ENCODE peak calls at places on chromosomes 16 and 17, in five cellular contexts. One of them, this sample, is unnamed.

GRCh38 chr17:44333371-44333770 is 8.7 kb upstream of the SLC25A39 start:
- DNase-seq in cardiac muscle cell: no peak
- DNase-seq in SK-N-MC: no peak
- DNase-seq in psoas muscle: no peak
- DNase-seq in mesenchymal stem cell: no peak
- DNase-seq in this sample: no peak

GRCh38 chr16:73049051-73049910 is 1.4 kb upstream of the ZFHX3 start:
- DNase-seq in cardiac muscle cell: no peak
- DNase-seq in SK-N-MC: no peak
- DNase-seq in psoas muscle: no peak
- DNase-seq in mesenchymal stem cell: no peak
- DNase-seq in this sample: peak; percentile 20

GRCh38 chr17:44602970-44603369 is 45.7 kb downstream of the FZD2 start:
- DNase-seq in cardiac muscle cell: no peak
- DNase-seq in SK-N-MC: no peak
- DNase-seq in psoas muscle: no peak
- DNase-seq in mesenchymal stem cell: no peak
- DNase-seq in this sample: no peak

GRCh38 chr16:9539346-9539745 is 447.9 kb downstream of the HAPSTR1 start:
- DNase-seq in cardiac muscle cell: no peak
- DNase-seq in SK-N-MC: no peak
- DNase-seq in psoas muscle: no peak
- DNase-seq in mesenchymal stem cell: no peak
- DNase-seq in this sample: no peak

GRCh38 chr16:77840623-77841274 is 52.4 kb downstream of the VAT1L start:
- DNase-seq in cardiac muscle cell: no peak
- DNase-seq in SK-N-MC: no peak
- DNase-seq in psoas muscle: no peak
- DNase-seq in mesenchymal stem cell: peak; percentile 68
- DNase-seq in this sample: no peak

GRCh38 chr17:67818110-67819002 is 6.9 kb upstream of the BPTF start:
- DNase-seq in cardiac muscle cell: no peak
- DNase-seq in SK-N-MC: no peak
- DNase-seq in psoas muscle: no peak
- DNase-seq in mesenchymal stem cell: no peak
- DNase-seq in this sample: no peak

GRCh38 chr17:81483085-81483861 is 29.3 kb downstream of the ACTG1 start:
- DNase-seq in cardiac muscle cell: no peak
- DNase-seq in SK-N-MC: no peak
- DNase-seq in psoas muscle: peak; percentile 62
- DNase-seq in mesenchymal stem cell: peak; percentile 56
- DNase-seq in this sample: no peak

GRCh38 chr17:29784661-29785060 is 145.4 kb downstream of the SSH2 start:
- DNase-seq in cardiac muscle cell: no peak
- DNase-seq in SK-N-MC: no peak
- DNase-seq in psoas muscle: no peak
- DNase-seq in mesenchymal stem cell: peak; percentile 20
- DNase-seq in this sample: no peak

GRCh38 chr17:78645421-78646295 is 68.5 kb upstream of the DNAH17 start:
- DNase-seq in cardiac muscle cell: no peak
- DNase-seq in SK-N-MC: no peak
- DNase-seq in psoas muscle: peak; percentile 72
- DNase-seq in mesenchymal stem cell: peak; percentile 51
- DNase-seq in this sample: peak; percentile 78

GRCh38 chr17:55420067-55420775 is 1.4 kb downstream of the MMD start:
- DNase-seq in cardiac muscle cell: no peak
- DNase-seq in SK-N-MC: no peak
- DNase-seq in psoas muscle: no peak
- DNase-seq in mesenchymal stem cell: no peak
- DNase-seq in this sample: no peak

GRCh38 chr17:45893725-45894021 is 681 bp upstream of the MAPT start:
- DNase-seq in cardiac muscle cell: no peak
- DNase-seq in SK-N-MC: no peak
- DNase-seq in psoas muscle: no peak
- DNase-seq in mesenchymal stem cell: no peak
- DNase-seq in this sample: no peak

GRCh38 chr16:10601444-10602401 is 21.3 kb upstream of the EMP2 start:
- DNase-seq in cardiac muscle cell: peak; percentile 85
- DNase-seq in SK-N-MC: no peak
- DNase-seq in psoas muscle: no peak
- DNase-seq in mesenchymal stem cell: no peak
- DNase-seq in this sample: no peak

GRCh38 chr16:30382398-30383015 is at the start of gene SEPTIN1:
- DNase-seq in cardiac muscle cell: no peak
- DNase-seq in SK-N-MC: no peak
- DNase-seq in psoas muscle: no peak
- DNase-seq in mesenchymal stem cell: no peak
- DNase-seq in this sample: no peak

GRCh38 chr17:74192950-74193781 is 10.3 kb upstream of the RPL38 start:
- DNase-seq in cardiac muscle cell: no peak
- DNase-seq in SK-N-MC: no peak
- DNase-seq in psoas muscle: peak; percentile 35
- DNase-seq in mesenchymal stem cell: peak; percentile 95
- DNase-seq in this sample: peak; percentile 83

GRCh38 chr17:46151762-46152161 is 41.5 kb downstream of the KANSL1 start:
- DNase-seq in cardiac muscle cell: no peak
- DNase-seq in SK-N-MC: no peak
- DNase-seq in psoas muscle: no peak
- DNase-seq in mesenchymal stem cell: no peak
- DNase-seq in this sample: no peak

GRCh38 chr17:45924332-45924820 is 30.0 kb downstream of the MAPT start:
- DNase-seq in cardiac muscle cell: no peak
- DNase-seq in SK-N-MC: no peak
- DNase-seq in psoas muscle: no peak
- DNase-seq in mesenchymal stem cell: peak; percentile 26
- DNase-seq in this sample: no peak

GRCh38 chr17:44987194-44987882 is 19.2 kb upstream of the C1QL1 start:
- DNase-seq in cardiac muscle cell: peak; percentile 54
- DNase-seq in SK-N-MC: no peak
- DNase-seq in psoas muscle: no peak
- DNase-seq in mesenchymal stem cell: no peak
- DNase-seq in this sample: no peak

GRCh38 chr17:51258756-51259573 is 884 bp downstream of the MBTD1 start:
- DNase-seq in cardiac muscle cell: peak; percentile 59
- DNase-seq in SK-N-MC: no peak
- DNase-seq in psoas muscle: peak; percentile 21
- DNase-seq in mesenchymal stem cell: peak; percentile 23
- DNase-seq in this sample: no peak

GRCh38 chr17:80361495-80362220 is 53.3 kb upstream of the ENDOV start:
- DNase-seq in cardiac muscle cell: peak; percentile 35
- DNase-seq in SK-N-MC: no peak
- DNase-seq in psoas muscle: no peak
- DNase-seq in mesenchymal stem cell: peak; percentile 11
- DNase-seq in this sample: peak; percentile 12

GRCh38 chr16:77273-77806 is 685 bp upstream of the MPG start:
- DNase-seq in cardiac muscle cell: peak; percentile 38
- DNase-seq in SK-N-MC: no peak
- DNase-seq in psoas muscle: peak; percentile 67
- DNase-seq in mesenchymal stem cell: peak; percentile 88
- DNase-seq in this sample: no peak

GRCh38 chr17:3004150-3004801 is 59.1 kb downstream of the OR1D5 start:
- DNase-seq in cardiac muscle cell: peak; percentile 99
- DNase-seq in SK-N-MC: no peak
- DNase-seq in psoas muscle: peak; percentile 98
- DNase-seq in mesenchymal stem cell: peak; percentile 89
- DNase-seq in this sample: peak; percentile 99

GRCh38 chr17:81064746-81065475 is 30.0 kb downstream of the BAIAP2 start:
- DNase-seq in cardiac muscle cell: no peak
- DNase-seq in SK-N-MC: no peak
- DNase-seq in psoas muscle: no peak
- DNase-seq in mesenchymal stem cell: no peak
- DNase-seq in this sample: no peak

GRCh38 chr17:835263-835662 is 53.1 kb downstream of the MRM3 start:
- DNase-seq in cardiac muscle cell: peak; percentile 35
- DNase-seq in SK-N-MC: no peak
- DNase-seq in psoas muscle: peak; percentile 70
- DNase-seq in mesenchymal stem cell: peak; percentile 95
- DNase-seq in this sample: no peak

GRCh38 chr16:75263963-75264445 is 12.6 kb upstream of the BCAR1 start:
- DNase-seq in cardiac muscle cell: no peak
- DNase-seq in SK-N-MC: no peak
- DNase-seq in psoas muscle: peak; percentile 75
- DNase-seq in mesenchymal stem cell: peak; percentile 58
- DNase-seq in this sample: peak; percentile 58

GRCh38 chr17:83103938-83104311 is 24.5 kb downstream of the METRNL start:
- DNase-seq in cardiac muscle cell: no peak
- DNase-seq in SK-N-MC: no peak
- DNase-seq in psoas muscle: no peak
- DNase-seq in mesenchymal stem cell: no peak
- DNase-seq in this sample: no peak

DNA sequence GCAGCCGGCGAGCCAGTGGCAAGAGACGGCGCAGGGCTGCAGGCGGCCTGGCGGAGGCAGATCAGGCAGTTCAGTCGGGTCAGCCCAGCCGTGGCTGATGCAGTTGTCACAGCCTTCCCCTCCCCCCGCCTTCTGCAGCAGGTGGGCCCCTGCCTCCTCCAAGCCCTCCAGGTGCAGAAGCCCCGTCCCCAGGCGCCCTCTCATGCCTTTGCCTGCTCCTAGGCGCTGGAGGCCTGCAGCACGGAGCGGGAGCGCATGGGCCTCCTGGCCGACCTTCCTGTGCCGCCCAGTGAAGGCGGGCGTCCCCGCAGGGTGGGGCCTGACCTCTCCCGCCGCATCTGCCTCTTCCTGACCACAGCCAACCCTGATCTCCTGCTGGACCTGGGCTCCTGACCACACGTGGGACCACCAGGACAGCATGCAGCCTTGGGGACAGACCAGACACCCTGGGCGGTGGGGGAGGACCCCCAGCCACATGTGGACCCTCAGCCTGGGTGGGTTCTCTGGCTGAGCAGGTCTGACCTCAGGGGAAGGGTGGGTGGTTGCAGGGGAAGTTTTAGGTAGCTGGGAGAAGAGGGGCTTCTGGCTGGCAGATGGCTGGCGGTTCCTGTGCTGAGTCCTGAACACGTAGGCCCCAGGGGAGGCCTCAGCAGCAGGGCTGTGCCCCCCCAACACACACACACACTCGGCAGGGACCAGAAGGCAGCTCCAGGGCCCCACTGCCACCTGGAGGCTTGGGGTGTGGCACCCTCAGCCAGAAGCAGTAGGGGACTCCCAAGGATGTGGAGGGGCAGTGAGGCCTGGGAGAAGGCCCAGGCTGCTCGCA is 3.1 kb upstream of the MRPS34 start:
- DNase-seq in cardiac muscle cell: no peak
- DNase-seq in SK-N-MC: no peak
- DNase-seq in psoas muscle: peak; percentile 19
- DNase-seq in mesenchymal stem cell: no peak
- DNase-seq in this sample: no peak
- H3K36me3 ChIP-seq in cardiac muscle cell: no peaks in the 10 kb centered on the region
- H3K36me3 ChIP-seq in SK-N-MC: no peaks in the 10 kb centered on the region
- H3K36me3 ChIP-seq in psoas muscle: no peaks in the 10 kb centered on the region
- H3K36me3 ChIP-seq in mesenchymal stem cell: peaks cover 53% of the 10 kb centered on the region
- H3K36me3 ChIP-seq in this sample: peaks cover 55% of the 10 kb centered on the region

GRCh38 chr16:27498916-27499658 is 50.6 kb downstream of the GTF3C1 start:
- DNase-seq in cardiac muscle cell: no peak
- DNase-seq in SK-N-MC: no peak
- DNase-seq in psoas muscle: no peak
- DNase-seq in mesenchymal stem cell: no peak
- DNase-seq in this sample: no peak
- H3K36me3 ChIP-seq in cardiac muscle cell: peaks cover 87% of the 10 kb centered on the region
- H3K36me3 ChIP-seq in SK-N-MC: peaks cover 80% of the 10 kb centered on the region
- H3K36me3 ChIP-seq in psoas muscle: peaks cover 24% of the 10 kb centered on the region
- H3K36me3 ChIP-seq in mesenchymal stem cell: peaks cover 99% of the 10 kb centered on the region
- H3K36me3 ChIP-seq in this sample: peaks cover 97% of the 10 kb centered on the region

DNA sequence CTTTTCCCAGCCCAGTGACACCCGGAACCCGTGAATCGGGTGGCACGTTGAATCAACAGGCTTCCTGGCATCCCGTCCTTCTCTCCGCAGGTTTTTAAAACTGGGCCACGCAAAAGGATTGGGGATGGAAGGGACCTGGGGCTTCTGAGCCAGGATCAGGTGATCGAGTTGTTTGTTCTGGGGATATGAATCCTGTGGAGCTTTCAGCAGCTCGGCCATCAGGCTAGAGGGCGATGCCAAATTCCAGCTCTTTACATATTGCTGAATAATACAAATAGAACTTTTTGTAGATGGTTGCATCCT is 473 bp downstream of the SUPT6H start:
- DNase-seq in cardiac muscle cell: no peak
- DNase-seq in SK-N-MC: no peak
- DNase-seq in psoas muscle: no peak
- DNase-seq in mesenchymal stem cell: no peak
- DNase-seq in this sample: no peak
- H3K36me3 ChIP-seq in cardiac muscle cell: peaks cover 7% of the 10 kb centered on the region
- H3K36me3 ChIP-seq in SK-N-MC: peaks cover 25% of the 10 kb centered on the region
- H3K36me3 ChIP-seq in psoas muscle: peaks cover 3% of the 10 kb centered on the region
- H3K36me3 ChIP-seq in mesenchymal stem cell: peaks cover 32% of the 10 kb centered on the region
- H3K36me3 ChIP-seq in this sample: peaks cover 8% of the 10 kb centered on the region

GRCh38 chr17:40348562-40349476 is 15.7 kb downstream of the GJD3 start:
- DNase-seq in cardiac muscle cell: no peak
- DNase-seq in SK-N-MC: no peak
- DNase-seq in psoas muscle: peak; percentile 70
- DNase-seq in mesenchymal stem cell: no peak
- DNase-seq in this sample: peak; percentile 67

GRCh38 chr17:40350410-40351184 is 13.9 kb downstream of the GJD3 start:
- DNase-seq in cardiac muscle cell: peak; percentile 31
- DNase-seq in SK-N-MC: no peak
- DNase-seq in psoas muscle: no peak
- DNase-seq in mesenchymal stem cell: peak; percentile 77
- DNase-seq in this sample: no peak

GRCh38 chr17:40351185-40352043 is 13.1 kb downstream of the GJD3 start:
- DNase-seq in cardiac muscle cell: no peak
- DNase-seq in SK-N-MC: no peak
- DNase-seq in psoas muscle: no peak
- DNase-seq in mesenchymal stem cell: no peak
- DNase-seq in this sample: no peak

GRCh38 chr17:40348136-40348504 is 16.4 kb downstream of the GJD3 start:
- DNase-seq in cardiac muscle cell: no peak
- DNase-seq in SK-N-MC: no peak
- DNase-seq in psoas muscle: no peak
- DNase-seq in mesenchymal stem cell: no peak
- DNase-seq in this sample: no peak

GRCh38 chr17:40349477-40350409 is 14.8 kb downstream of the GJD3 start:
- DNase-seq in cardiac muscle cell: no peak
- DNase-seq in SK-N-MC: no peak
- DNase-seq in psoas muscle: peak; percentile 44
- DNase-seq in mesenchymal stem cell: no peak
- DNase-seq in this sample: no peak
- H3K36me3 ChIP-seq in cardiac muscle cell: peaks cover 10% of the 10 kb centered on the region
- H3K36me3 ChIP-seq in SK-N-MC: peaks cover 26% of the 10 kb centered on the region
- H3K36me3 ChIP-seq in psoas muscle: peaks cover 7% of the 10 kb centered on the region
- H3K36me3 ChIP-seq in mesenchymal stem cell: peaks cover 53% of the 10 kb centered on the region
- H3K36me3 ChIP-seq in this sample: peaks cover 64% of the 10 kb centered on the region

This sample was measured in tibial artery.